ENCODE peak calls at places on chromosomes 4 and X, in six cellular contexts. X is NCI-H1436; E is breast epithelium; Y is GM13977; C is activated CD8-positive, alpha-beta T cell treated with anti-CD3 and anti-CD28 coated beads, Interleukin-2, amount 10 ng/mL, durations not matched to agents 7 days and 5 days; P is Kasumi-1. V is an unnamed sample.
A peak's percentile ranks its signal among the peaks of the same experiment; 100 is the strongest.

GRCh38 chrX:69104756-69105434 is 60.4 kb downstream of the PJA1 start:
- DNase-seq in C (no peak), P (no peak), X (no peak), Y (no peak), E (no peak), V (no peak)

GRCh38 chrX:154490021-154490413 is 412 bp downstream of the SLC10A3 start:
- DNase-seq in X (no peak), C (peak; percentile 53), P (no peak), Y (no peak), E (no peak), V (peak; percentile 46)

GRCh38 chr4:85496146-85496849 is 21.3 kb downstream of the ARHGAP24 start:
- DNase-seq in E (no peak), P (no peak), Y (no peak), X (no peak), C (no peak), V (no peak)

GRCh38 chr4:37453361-37454262 is 209.1 kb downstream of the NWD2 start:
- DNase-seq in P (peak; percentile 76), X (no peak), E (peak; percentile 41), Y (peak; percentile 67), C (peak; percentile 40), V (peak; percentile 62)

GRCh38 chrX:42119076-42119475 is 195.7 kb upstream of the CASK start:
- DNase-seq in C (no peak), Y (no peak), E (peak; percentile 57), X (peak; percentile 28), P (no peak), V (peak; percentile 20)

GRCh38 chr4:47213971-47214370 is 182.6 kb downstream of the GABRB1 start:
- DNase-seq in X (no peak), P (no peak), E (no peak), Y (no peak), C (no peak), V (no peak)

GRCh38 chrX:40170830-40171512 is 73.2 kb upstream of the BCOR start:
- DNase-seq in X (no peak), E (no peak), Y (no peak), C (no peak), P (no peak), V (no peak)

GRCh38 chrX:107467271-107467670 is 17.8 kb downstream of the FRMPD3 start:
- DNase-seq in E (no peak), P (no peak), Y (no peak), C (no peak), X (no peak), V (no peak)

GRCh38 chr4:98166731-98167041 is 23.4 kb upstream of the STPG2 start:
- DNase-seq in X (no peak), C (no peak), E (no peak), Y (no peak), P (no peak), V (no peak)

GRCh38 chr4:100008048-100008447 is 58.0 kb upstream of the H2AZ1 start:
- DNase-seq in Y (no peak), C (no peak), E (no peak), X (no peak), P (no peak), V (no peak)

GRCh38 chr4:93478805-93479204 is 349.7 kb upstream of the ATOH1 start:
- DNase-seq in Y (no peak), X (no peak), P (no peak), C (no peak), E (no peak), V (no peak)

GRCh38 chr4:24969486-24969885 is 56.6 kb upstream of the CCDC149 start:
- DNase-seq in X (no peak), P (no peak), C (no peak), E (no peak), Y (no peak), V (no peak)

GRCh38 chrX:46381630-46382029 is 163.6 kb downstream of the ZNF674 start:
- DNase-seq in Y (peak; percentile 28), P (peak; percentile 52), E (no peak), C (peak; percentile 46), X (no peak), V (no peak)

GRCh38 chrX:80812176-80812575 is 2.5 kb upstream of the BRWD3 start:
- DNase-seq in E (no peak), X (no peak), Y (no peak), P (peak; percentile 78), C (peak; percentile 48), V (no peak)

GRCh38 chrX:21972721-21973120 is 32.2 kb downstream of the SMS start:
- DNase-seq in Y (no peak), X (no peak), E (no peak), P (no peak), C (peak; percentile 66), V (no peak)

GRCh38 chr4:73860175-73860574 is 7.1 kb downstream of the PF4V1 start:
- DNase-seq in P (no peak), X (no peak), C (no peak), E (no peak), Y (no peak), V (no peak)

GRCh38 chr4:7228734-7229133 is 36.4 kb downstream of the SORCS2 start:
- DNase-seq in Y (no peak), E (no peak), P (no peak), X (no peak), C (no peak), V (no peak)

GRCh38 chr4:47017494-47017893 is 13.9 kb upstream of the GABRB1 start:
- DNase-seq in P (no peak), C (no peak), Y (no peak), X (no peak), E (no peak), V (no peak)

GRCh38 chrX:46628406-46629371 is 55.1 kb downstream of the CHST7 start:
- DNase-seq in Y (peak; percentile 36), C (no peak), E (no peak), P (peak; percentile 48), X (no peak), V (peak; percentile 56)

GRCh38 chr4:128468485-128468989 is 180.9 kb upstream of the PGRMC2 start:
- DNase-seq in E (no peak), P (no peak), X (no peak), C (no peak), Y (no peak), V (peak; percentile 37)

GRCh38 chrX:86210772-86211171 is 62.5 kb downstream of the DACH2 start:
- DNase-seq in Y (no peak), X (no peak), E (no peak), P (no peak), C (no peak), V (no peak)

GRCh38 chr4:77036206-77036605 is 39.6 kb downstream of the CCNI start:
- DNase-seq in C (no peak), E (peak; percentile 57), Y (no peak), X (no peak), P (no peak), V (no peak)

GRCh38 chrX:108270739-108271396 is 167.4 kb downstream of the COL4A6 start:
- DNase-seq in C (no peak), P (peak; percentile 7), E (no peak), X (no peak), Y (no peak), V (no peak)

GRCh38 chr4:20577702-20578101 is 122.6 kb upstream of the PACRGL start:
- DNase-seq in C (no peak), P (no peak), X (no peak), Y (no peak), E (no peak), V (no peak)

GRCh38 chr4:6294705-6295421 is 25.2 kb downstream of the WFS1 start:
- DNase-seq in P (no peak), Y (no peak), C (no peak), E (no peak), X (no peak), V (no peak)

GRCh38 chr4:89509708-89510269 is 202.2 kb upstream of the GPRIN3 start:
- DNase-seq in X (no peak), E (no peak), C (peak; percentile 54), Y (peak; percentile 34), P (no peak), V (no peak)

GRCh38 chr4:123547167-123547817 is 150.7 kb downstream of the SPRY1 start:
- DNase-seq in C (no peak), X (peak; percentile 79), Y (no peak), E (peak; percentile 68), P (no peak), V (no peak)

GRCh38 chrX:129144172-129145038 is 378.9 kb downstream of the SMARCA1 start:
- DNase-seq in P (no peak), C (no peak), E (no peak), X (no peak), Y (no peak), V (no peak)

GRCh38 chr4:72314869-72315268 is 254.2 kb downstream of the ADAMTS3 start:
- DNase-seq in C (no peak), Y (no peak), X (no peak), E (no peak), P (no peak), V (no peak)

V was measured in left cardiac atrium.